ENCODE peak calls at places on chromosomes 3 and 15, in ten cellular contexts. F, M, K, D, J, B, L, Y, T and H are unnamed samples.

GRCh38 chr3:32117324-32117723 is 10.9 kb downstream of the GPD1L start:
- DNase-seq in B (no peak), F (no peak), T (no peak), J (no peak), L (no peak), K (no peak), M (no peak), Y (no peak), D (no peak), H (no peak)

GRCh38 chr3:67723863-67724262 is 69.5 kb upstream of the SUCLG2 start:
- DNase-seq in J (no peak), F (no peak), K (no peak), D (no peak), M (no peak), Y (no peak), T (no peak), B (no peak), L (no peak), H (no peak)

GRCh38 chr3:114567774-114568173 is 273.9 kb downstream of the TIGIT start:
- DNase-seq in Y (no peak), J (no peak), B (no peak), K (no peak), D (no peak), M (no peak), T (no peak), F (no peak), L (no peak), H (no peak)

GRCh38 chr3:128316456-128316855 is 150.2 kb downstream of the DNAJB8 start:
- DNase-seq in J (no peak), F (peak; percentile 57), L (no peak), T (no peak), D (peak; percentile 10), Y (no peak), K (peak; percentile 45), B (peak; percentile 64), M (no peak), H (no peak)

GRCh38 chr3:117920240-117920923 is 1114.3 kb downstream of the IGSF11 start:
- DNase-seq in L (peak; percentile 35), Y (no peak), J (no peak), D (no peak), B (no peak), T (no peak), F (no peak), K (no peak), M (no peak), H (no peak)

GRCh38 chr3:156207802-156208685 is 87.7 kb downstream of the KCNAB1 start:
- DNase-seq in D (no peak), K (no peak), Y (peak; percentile 32), J (peak; percentile 78), L (peak; percentile 28), M (no peak), B (no peak), T (no peak), F (peak; percentile 19), H (no peak)

GRCh38 chr3:59709702-59710555 is 660.1 kb upstream of the CFAP20DC start:
- DNase-seq in F (no peak), K (peak; percentile 17), B (no peak), D (peak; percentile 31), Y (no peak), J (no peak), T (peak; percentile 34), M (peak; percentile 65), L (no peak), H (peak; percentile 49)

GRCh38 chr3:185646382-185647133 is 60.5 kb downstream of the SENP2 start:
- DNase-seq in J (peak; percentile 39), D (no peak), B (no peak), T (no peak), Y (no peak), L (no peak), K (no peak), F (no peak), M (no peak), H (no peak)

GRCh38 chr15:72168131-72168825 is 29.3 kb downstream of the GRAMD2A start:
- DNase-seq in J (peak; percentile 66), F (peak; percentile 26), D (peak; percentile 76), K (no peak), T (no peak), L (peak; percentile 25), B (no peak), Y (no peak), M (no peak), H (no peak)

GRCh38 chr15:72782993-72783562 is 480 bp downstream of the ADPGK start:
- DNase-seq in K (peak; percentile 48), L (no peak), J (no peak), D (no peak), B (no peak), M (no peak), T (peak; percentile 49), Y (no peak), F (no peak), H (peak; percentile 62)

GRCh38 chr3:123803521-123803920 is 80.6 kb downstream of the MYLK start:
- DNase-seq in Y (no peak), D (no peak), T (peak; percentile 34), M (no peak), F (no peak), L (no peak), J (no peak), B (no peak), K (no peak), H (no peak)

GRCh38 chr3:43726511-43726910 is 35.8 kb downstream of the ABHD5 start:
- DNase-seq in D (no peak), M (no peak), T (no peak), F (peak; percentile 62), K (no peak), B (no peak), J (peak; percentile 52), Y (no peak), L (no peak), H (no peak)

GRCh38 chr15:60373745-60374144 is 24.0 kb downstream of the ANXA2 start:
- DNase-seq in K (no peak), L (no peak), D (no peak), F (peak; percentile 36), B (no peak), J (no peak), M (no peak), T (no peak), Y (no peak), H (no peak)

GRCh38 chr3:172086071-172086470 is 46.7 kb downstream of the FNDC3B start:
- DNase-seq in M (no peak), D (no peak), B (no peak), T (no peak), L (no peak), K (no peak), J (no peak), F (no peak), Y (no peak), H (no peak)

GRCh38 chr3:128523591-128523990 is 30.6 kb upstream of the GATA2 start:
- DNase-seq in J (no peak), F (no peak), D (no peak), T (no peak), Y (no peak), M (no peak), K (no peak), L (no peak), B (peak; percentile 70), H (no peak)

GRCh38 chr3:194300392-194300758 is 50.8 kb downstream of the CPN2 start:
- DNase-seq in D (peak; percentile 90), F (peak; percentile 33), B (no peak), M (peak; percentile 89), L (peak; percentile 33), T (peak; percentile 66), K (no peak), J (peak; percentile 58), Y (no peak), H (no peak)
- TF ChIP-seq CTCF in D (peak; percentile 44), F (no peak), B (no peak), M (peak; percentile 26), L (peak; percentile 23), T (no peak), K (no peak), J (peak; percentile 23), Y (peak; percentile 24), H (no peak)

DNA sequence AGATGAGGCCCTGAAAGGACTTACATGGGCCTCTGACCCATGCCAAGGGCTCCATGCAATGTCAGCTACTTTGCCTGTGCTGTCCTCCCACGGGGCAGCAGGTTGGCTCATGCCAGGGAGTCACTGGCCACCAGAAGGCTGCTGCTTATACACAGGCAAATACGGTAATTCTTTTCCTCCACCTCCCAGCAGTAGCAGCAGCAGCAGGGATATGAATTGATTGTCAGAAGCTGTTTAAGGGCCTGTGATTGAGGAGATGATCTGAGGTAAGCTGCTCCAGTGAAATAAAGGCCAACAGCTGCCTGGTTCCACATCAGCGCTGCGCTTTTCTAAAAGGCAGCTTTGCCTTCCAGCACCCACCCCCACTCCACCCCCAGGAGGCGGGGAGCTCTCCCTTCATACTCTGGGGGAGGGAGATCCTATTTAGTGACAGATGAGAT is 250.5 kb downstream of the SHQ1 start:
- DNase-seq in Y (no peak), F (peak; percentile 18), D (no peak), B (no peak), J (no peak), L (peak; percentile 41), T (no peak), K (no peak), M (no peak), H (no peak)
- H3K4me3 ChIP-seq in Y (no peak overlapping the region), F (no peak overlapping the region), D (no peak overlapping the region), B (no peak overlapping the region), J (no peak overlapping the region), L (no peak overlapping the region), T (no peak overlapping the region), K (no peak overlapping the region), M (no peak overlapping the region), H (no peak overlapping the region)

GRCh38 chr15:51286816-51287215 is 51.6 kb downstream of the CYP19A1 start:
- DNase-seq in M (no peak), T (no peak), F (no peak), J (no peak), Y (no peak), K (no peak), D (no peak), B (no peak), L (no peak), H (no peak)
- TF ChIP-seq CTCF in M (no peak), T (no peak), F (no peak), J (no peak), Y (no peak), K (no peak), D (no peak), B (no peak), L (no peak), H (peak; percentile 45)

GRCh38 chr3:27907148-27907547 is 185.0 kb upstream of the EOMES start:
- DNase-seq in L (no peak), D (no peak), B (no peak), Y (no peak), T (no peak), F (no peak), J (no peak), K (no peak), M (no peak), H (no peak)

GRCh38 chr3:27907929-27908328 is 185.8 kb upstream of the EOMES start:
- DNase-seq in K (no peak), Y (no peak), F (no peak), M (no peak), T (no peak), B (no peak), D (no peak), L (no peak), J (no peak), H (no peak)

GRCh38 chr3:27905625-27906024 is 183.5 kb upstream of the EOMES start:
- DNase-seq in B (no peak), J (no peak), F (no peak), Y (no peak), D (no peak), L (no peak), T (no peak), K (no peak), M (no peak), H (no peak)

GRCh38 chr3:27900316-27900715 is 178.2 kb upstream of the EOMES start:
- DNase-seq in D (no peak), T (no peak), F (no peak), M (no peak), K (no peak), B (no peak), Y (no peak), L (no peak), J (no peak), H (no peak)

GRCh38 chr3:27903447-27903846 is 181.3 kb upstream of the EOMES start:
- DNase-seq in Y (no peak), D (no peak), F (no peak), B (no peak), T (no peak), M (no peak), J (no peak), K (no peak), L (no peak), H (no peak)
- H3K4me3 ChIP-seq in Y (no peak overlapping the region), D (no peak overlapping the region), F (no peak overlapping the region), B (no peak overlapping the region), T (no peak overlapping the region), M (no peak overlapping the region), J (no peak overlapping the region), K (no peak overlapping the region), L (no peak overlapping the region), H (no peak overlapping the region)